ENCODE peak calls at places on chromosomes 16 and 17, in nine cellular contexts. W is foreskin fibroblast; O is T-cell; Q is activated effector memory CD4-positive, alpha-beta T cell treated with anti-CD3 and anti-CD28 coated beads, Interleukin-2, amount 50 U/mL, for 16 hours; G is activated CD4-positive, alpha-beta T cell treated with anti-CD3 and anti-CD28 coated beads, Interleukin-2, amount 10 ng/mL, durations not matched to agents 7 days and 5 days; L is IMR-90; N is activated naive CD8-positive, alpha-beta T cell treated with anti-CD3 and anti-CD28 coated beads, Interleukin-2, amount 50 U/mL, for 16 hours; I is T47D; A is EH. M is an unnamed sample.

GRCh38 chr17:44219636-44220210 is at the start of gene UBTF:
- DNase-seq in W (peak; percentile 33), O (peak; percentile 68), Q (peak; percentile 90), G (peak; percentile 67), L (peak; percentile 45), N (peak; percentile 34), I (no peak), A (peak; percentile 75), M (no peak)

GRCh38 chr17:73400915-73401545 is 89.2 kb upstream of the CDC42EP4 start:
- DNase-seq in W (no peak), O (no peak), Q (no peak), G (no peak), L (no peak), N (no peak), I (no peak), A (no peak), M (no peak)

GRCh38 chr17:40427002-40427491 is 9.4 kb upstream of the TOP2A start:
- DNase-seq in W (no peak), O (no peak), Q (peak; percentile 55), G (peak; percentile 63), L (no peak), N (no peak), I (no peak), A (no peak), M (no peak)

GRCh38 chr17:61701978-61702377 is 111.0 kb upstream of the NACA2 start:
- DNase-seq in W (no peak), O (no peak), Q (no peak), G (no peak), L (no peak), N (no peak), I (no peak), A (no peak), M (no peak)

GRCh38 chr17:67262420-67262819 is 17.4 kb upstream of the HELZ start:
- DNase-seq in W (peak; percentile 35), O (no peak), Q (no peak), G (no peak), L (no peak), N (no peak), I (no peak), A (no peak), M (no peak)

GRCh38 chr17:82200743-82201497 is 11.7 kb downstream of the CCDC57 start:
- DNase-seq in W (no peak), O (peak; percentile 75), Q (peak; percentile 85), G (peak; percentile 85), L (no peak), N (no peak), I (no peak), A (no peak), M (no peak)

GRCh38 chr16:54102888-54103866 is 183.4 kb downstream of the IRX3 start:
- DNase-seq in W (no peak), O (no peak), Q (no peak), G (no peak), L (no peak), N (no peak), I (no peak), A (no peak), M (no peak)

GRCh38 chr16:20314575-20314974 is 12.7 kb downstream of the GP2 start:
- DNase-seq in W (no peak), O (no peak), Q (no peak), G (no peak), L (no peak), N (no peak), I (no peak), A (no peak), M (no peak)